ENCODE peak calls at places on chromosomes 12 and 14, in five cellular contexts. P is bronchial epithelial cell, W is heart right ventricle, L is heart left ventricle, E is KBM-7. Q is an unnamed sample.

GRCh38 chr14:88352299-88353097 is 29.4 kb upstream of the KCNK10 start:
- DNase-seq in P (peak), W (no peak), L (no peak), E (no peak), Q (peak)

GRCh38 chr14:22555573-22556011 is 33.4 kb downstream of the DAD1 start:
- DNase-seq in P (peak), W (no peak), L (no peak), E (peak), Q (peak)

GRCh38 chr12:50574621-50575348 is 70.0 kb downstream of the DIP2B start:
- DNase-seq in P (no peak), W (no peak), L (no peak), E (no peak), Q (no peak)

GRCh38 chr14:56532546-56532945 is 47.1 kb upstream of the TMEM260 start:
- DNase-seq in P (no peak), W (no peak), L (no peak), E (no peak), Q (no peak)

GRCh38 chr14:37197421-37198272 is at the start of gene MIPOL1:
- DNase-seq in P (peak), W (peak), L (peak), E (no peak), Q (no peak)

GRCh38 chr12:7068240-7068993 is 7.9 kb downstream of the C1S start:
- DNase-seq in P (peak), W (peak), L (peak), E (no peak), Q (no peak)

GRCh38 chr14:65231286-65231980 is 129.1 kb upstream of the MAX start:
- DNase-seq in P (no peak), W (no peak), L (no peak), E (no peak), Q (no peak)

GRCh38 chr12:70557583-70558263 is 79.5 kb downstream of the PTPRB start:
- DNase-seq in P (no peak), W (no peak), L (no peak), E (no peak), Q (no peak)

GRCh38 chr12:112939761-112940357 is 1.6 kb downstream of the OAS3 start:
- DNase-seq in P (no peak), W (no peak), L (no peak), E (peak), Q (peak)

GRCh38 chr14:46368275-46368674 is 283.3 kb downstream of the RPL10L start:
- DNase-seq in P (no peak), W (no peak), L (no peak), E (no peak), Q (no peak)

GRCh38 chr12:90958995-90959394 is 4.0 kb upstream of the CCER1 start:
- DNase-seq in P (peak), W (no peak), L (no peak), E (no peak), Q (no peak)

GRCh38 chr14:61556455-61556854 is 138.9 kb upstream of the HIF1A start:
- DNase-seq in P (no peak), W (no peak), L (no peak), E (no peak), Q (no peak)

GRCh38 chr12:108980831-108981618 is 39.8 kb downstream of the SVOP start:
- DNase-seq in P (no peak), W (peak), L (peak), E (no peak), Q (no peak)

GRCh38 chr14:100140452-100141132 is 18.9 kb downstream of the DEGS2 start:
- DNase-seq in P (peak), W (no peak), L (no peak), E (no peak), Q (peak)

GRCh38 chr14:50773632-50774541 is 57.1 kb downstream of the NIN start:
- DNase-seq in P (peak), W (no peak), L (no peak), E (peak), Q (no peak)

GRCh38 chr12:40104461-40105264 is 1.2 kb downstream of the SLC2A13 start:
- DNase-seq in P (no peak), W (no peak), L (peak), E (peak), Q (no peak)

GRCh38 chr14:99234982-99235491 is 37.0 kb downstream of the BCL11B start:
- DNase-seq in P (peak), W (no peak), L (no peak), E (no peak), Q (no peak)

GRCh38 chr12:76123301-76124212 is 39.1 kb upstream of the NAP1L1 start:
- DNase-seq in P (peak), W (no peak), L (no peak), E (no peak), Q (no peak)

GRCh38 chr14:67695394-67695949 is at the start of gene RDH11:
- DNase-seq in P (peak), W (peak), L (peak), E (peak), Q (peak)

GRCh38 chr12:65663097-65663496 is 161.2 kb upstream of the HMGA2 start:
- DNase-seq in P (no peak), W (no peak), L (no peak), E (no peak), Q (no peak)

GRCh38 chr14:55255979-55256378 is 15.2 kb upstream of the FBXO34 start:
- DNase-seq in P (no peak), W (no peak), L (no peak), E (no peak), Q (no peak)

GRCh38 chr12:109991586-109991985 is 4.6 kb downstream of the GIT2 start:
- DNase-seq in P (no peak), W (no peak), L (no peak), E (no peak), Q (no peak)

GRCh38 chr12:6370994-6371754 is 4.2 kb downstream of the SCNN1A start:
- DNase-seq in P (peak), W (no peak), L (no peak), E (peak), Q (no peak)

GRCh38 chr12:57844725-57845477 is 1.6 kb downstream of the CTDSP2 start:
- DNase-seq in P (no peak), W (peak), L (peak), E (peak), Q (peak)

GRCh38 chr14:105061428-105062047 is 3.7 kb downstream of the GPR132 start:
- DNase-seq in P (no peak), W (peak), L (peak), E (no peak), Q (peak)

GRCh38 chr12:119463211-119463914 is 128.8 kb downstream of the CCDC60 start:
- DNase-seq in P (no peak), W (no peak), L (no peak), E (no peak), Q (peak)

Q was measured in MV-4-11.